ENCODE peak calls at places on chromosomes 1 and 21, in seven cellular contexts. U is IMR-90, C is left lung, V is colonic mucosa, F is cardiac muscle cell, G is kidney, E is BJ. D is an unnamed sample. For H3K36me3, the result is how much of the 10 kb centered on the place peaks cover.

GRCh38 chr1:66624412-66625060 is 90.6 kb downstream of the SGIP1 start:
- DNase-seq in E (peak), U (peak), G (no peak), V (no peak), C (no peak), F (no peak), D (peak)

GRCh38 chr21:41953831-41954653 is at the start of gene C2CD2:
- DNase-seq in G (peak), V (peak), F (peak), U (peak), E (no peak), C (peak), D (peak)

GRCh38 chr21:26715116-26715515 is 130.1 kb downstream of the ADAMTS1 start:
- DNase-seq in U (no peak), V (no peak), G (no peak), E (no peak), F (no peak), C (no peak), D (no peak)

GRCh38 chr21:30710499-30710898 is 8.1 kb downstream of the KRTAP21-3 start:
- DNase-seq in C (no peak), U (no peak), E (no peak), F (no peak), V (no peak), G (no peak), D (no peak)

GRCh38 chr1:154170547-154171221 is 15.8 kb upstream of the NUP210L start:
- DNase-seq in F (no peak), E (no peak), V (no peak), U (no peak), C (no peak), G (no peak), D (peak)

GRCh38 chr1:108814343-108815125 is 42.4 kb downstream of the AKNAD1 start:
- DNase-seq in G (no peak), F (no peak), V (peak), E (no peak), C (no peak), U (peak), D (peak)

GRCh38 chr1:209883341-209883971 is 54.6 kb upstream of the SYT14 start:
- DNase-seq in V (no peak), F (no peak), U (peak), G (no peak), C (no peak), E (peak), D (peak)

GRCh38 chr1:69994261-69994660 is 211.1 kb downstream of the LRRC40 start:
- DNase-seq in F (no peak), C (no peak), V (no peak), E (no peak), G (no peak), U (no peak), D (peak)

GRCh38 chr1:230641346-230641745 is 935 bp upstream of the COG2 start:
- DNase-seq in V (no peak), U (peak), G (no peak), F (no peak), E (no peak), C (no peak), D (peak)

GRCh38 chr1:210949489-210949888 is 184.5 kb downstream of the KCNH1 start:
- DNase-seq in F (no peak), V (no peak), E (no peak), G (no peak), U (no peak), C (no peak), D (no peak)

GRCh38 chr1:57369889-57370288 is 54.0 kb downstream of the DAB1 start:
- DNase-seq in U (no peak), E (no peak), V (no peak), F (no peak), G (no peak), C (no peak), D (no peak)

GRCh38 chr1:183806086-183806485 is 1.2 kb downstream of the RGL1 start:
- DNase-seq in V (no peak), C (no peak), G (no peak), E (no peak), U (peak), F (no peak), D (peak)

GRCh38 chr1:239987103-239987745 is 104.5 kb upstream of the FMN2 start:
- DNase-seq in E (no peak), V (peak), G (no peak), C (no peak), U (peak), F (peak), D (peak)

GRCh38 chr1:231393668-231394067 is 28.4 kb downstream of the EGLN1 start:
- DNase-seq in F (peak), U (no peak), C (no peak), V (no peak), E (no peak), G (no peak), D (no peak)

GRCh38 chr1:77459881-77460280 is 178.1 kb downstream of the AK5 start:
- DNase-seq in V (no peak), E (no peak), C (no peak), U (peak), G (no peak), F (no peak), D (peak)

GRCh38 chr21:32143222-32143939 is 135.5 kb downstream of the MIS18A start:
- DNase-seq in C (no peak), G (peak), F (no peak), V (no peak), E (peak), U (peak), D (peak)

GRCh38 chr1:215845224-215845902 is 278.3 kb downstream of the KCTD3 start:
- DNase-seq in V (no peak), U (peak), G (no peak), F (no peak), C (no peak), E (peak), D (peak)

GRCh38 chr1:96580920-96581319 is 140.7 kb upstream of the PTBP2 start:
- DNase-seq in V (no peak), C (no peak), G (no peak), U (no peak), F (peak), E (no peak), D (no peak)

GRCh38 chr1:208808301-208808700 is 564.1 kb upstream of the PLXNA2 start:
- DNase-seq in F (no peak), C (no peak), V (no peak), G (no peak), U (no peak), E (no peak), D (no peak)

GRCh38 chr1:160620942-160621632 is 25.8 kb downstream of the SLAMF1 start:
- DNase-seq in V (no peak), C (no peak), F (no peak), E (no peak), U (no peak), G (no peak), D (no peak)

GRCh38 chr21:46325073-46325912 is 1.3 kb downstream of the PCNT start:
- DNase-seq in G (peak), V (peak), F (peak), U (peak), C (peak), E (no peak), D (peak)

GRCh38 chr1:64469977-64470669 is at the start of gene CACHD1:
- DNase-seq in C (peak), E (peak), G (peak), F (peak), U (peak), V (peak), D (peak)

GRCh38 chr1:48955774-48956173 is 179.1 kb upstream of the BEND5 start:
- DNase-seq in V (no peak), F (no peak), E (no peak), G (no peak), U (no peak), C (no peak), D (no peak)

GRCh38 chr1:85214654-85215053 is 13.8 kb upstream of the SYDE2 start:
- DNase-seq in F (no peak), V (no peak), C (no peak), U (no peak), G (no peak), E (peak), D (no peak)

GRCh38 chr1:27026621-27027574 is 14.2 kb upstream of the TENT5B start:
- DNase-seq in V (peak), F (peak), E (peak), U (peak), C (no peak), G (peak), D (peak)

GRCh38 chr21:17651526-17651925 is 38.8 kb upstream of the BTG3 start:
- DNase-seq in U (no peak), V (no peak), G (no peak), F (no peak), C (no peak), E (no peak), D (no peak)

GRCh38 chr1:234047113-234047512 is 142.6 kb downstream of the SLC35F3 start:
- DNase-seq in U (no peak), G (no peak), V (no peak), C (no peak), F (no peak), E (no peak), D (no peak)

DNA sequence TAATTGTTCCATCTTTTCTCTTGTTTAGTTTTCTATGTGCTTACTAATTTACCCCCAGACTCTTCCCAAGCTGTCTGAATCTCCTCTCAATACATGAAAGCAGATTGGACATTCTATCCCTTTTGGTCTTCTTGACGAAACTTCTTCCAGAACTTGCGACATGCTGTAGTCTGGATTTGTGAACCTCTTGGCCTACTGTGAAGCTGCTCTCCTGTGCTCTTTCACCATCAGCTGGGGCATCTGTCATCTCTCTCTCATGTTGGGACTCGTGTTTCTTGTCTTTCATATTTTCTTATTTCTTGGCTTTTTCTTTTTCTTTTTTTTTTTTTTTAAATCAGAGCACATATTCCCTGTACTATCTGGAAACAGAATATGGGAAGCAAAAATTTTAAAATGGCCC is 6.8 kb downstream of the CPT2 start:
- DNase-seq in E (no peak), F (no peak), G (no peak), V (no peak), U (no peak), C (no peak), D (no peak)
- H3K36me3 ChIP-seq in E (under half), F (under half), G (under half), V (under half), U (under half), C (half or more), D (under half)

DNA sequence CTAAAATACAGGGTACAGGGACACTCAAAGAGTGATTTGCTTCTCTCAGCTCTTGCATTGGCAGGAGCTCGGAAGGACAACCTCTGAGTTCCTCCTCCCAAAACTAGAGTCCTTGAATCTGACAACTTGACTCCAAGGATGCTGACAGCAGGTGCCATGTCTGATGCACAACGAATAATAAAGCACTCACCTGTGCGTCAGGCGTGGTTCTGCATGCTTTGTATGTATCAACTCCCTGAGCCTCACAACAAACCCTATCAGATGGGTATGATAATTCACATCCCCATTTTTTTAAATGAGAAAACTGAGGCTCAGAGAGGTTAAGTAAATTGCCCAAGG is 1.4 kb downstream of the LAPTM5 start:
- DNase-seq in G (no peak), F (no peak), C (no peak), V (no peak), U (no peak), E (no peak), D (no peak)
- H3K4me3 ChIP-seq in G (peak), F (no peak), C (peak), V (peak), U (no peak), E (no peak), D (no peak)

DNA sequence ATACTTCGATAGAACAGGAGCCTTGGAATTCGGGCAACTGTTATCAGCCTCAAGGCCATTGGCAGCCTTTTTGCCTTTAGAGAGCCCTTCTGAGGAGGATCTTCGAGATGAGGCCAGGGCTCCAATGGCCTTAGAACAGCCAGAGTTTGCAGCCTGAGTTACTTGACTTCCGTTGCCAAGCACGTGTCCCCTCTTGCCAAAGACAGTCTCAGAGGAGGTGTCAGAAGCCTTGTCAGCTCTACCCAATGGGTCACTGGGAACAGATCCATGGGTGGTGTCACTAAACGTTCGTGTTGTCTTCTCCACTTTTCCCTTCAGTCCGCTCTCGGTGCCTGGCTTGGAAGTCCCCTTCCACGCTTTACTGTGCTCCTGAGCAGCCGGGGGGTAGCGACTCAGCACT is 73.2 kb downstream of the KDM1A start:
- DNase-seq in F (no peak), G (no peak), C (no peak), U (no peak), E (no peak), V (peak), D (no peak)
- H3K36me3 ChIP-seq in F (under half), G (under half), C (half or more), U (half or more), E (under half), V (under half), D (under half)

GRCh38 chr1:51425273-51425672 is 93.8 kb downstream of the EPS15 start:
- DNase-seq in G (no peak), C (no peak), V (no peak), U (no peak), F (no peak), E (no peak), D (no peak)
- H3K4me3 ChIP-seq in G (no peak), C (no peak), V (no peak), U (no peak), F (no peak), E (no peak), D (no peak)